ENCODE peak calls at places on chromosomes 12 and 14, in seven cellular contexts. T is transverse colon, J is pancreas, I is activated B cell treated with CpG ODN at 0.5 μM for 24 hours, N is AG10803, S is psoas muscle, M is fibroblast of pulmonary artery. Y is an unnamed sample.

GRCh38 chr12:41365653-41366131 is 177.6 kb downstream of the PDZRN4 start:
- DNase-seq in T (no peak), J (no peak), I (no peak), N (no peak), S (no peak), M (no peak), Y (no peak)

GRCh38 chr12:91918431-91918830 is 227.2 kb downstream of the BTG1 start:
- DNase-seq in T (no peak), J (no peak), I (no peak), N (no peak), S (no peak), M (no peak), Y (no peak)

GRCh38 chr12:132079695-132080094 is 64.4 kb downstream of the DDX51 start:
- DNase-seq in T (no peak), J (no peak), I (no peak), N (no peak), S (no peak), M (no peak), Y (no peak)

GRCh38 chr12:14238224-14238792 is 127.2 kb upstream of the ATF7IP start:
- DNase-seq in T (no peak), J (no peak), I (no peak), N (peak; percentile 44), S (no peak), M (peak; percentile 67), Y (no peak)

GRCh38 chr12:32920506-32921085 is 24.0 kb upstream of the PKP2 start:
- DNase-seq in T (no peak), J (no peak), I (no peak), N (no peak), S (no peak), M (peak; percentile 28), Y (no peak)

GRCh38 chr14:56092761-56093160 is 25.4 kb upstream of the PELI2 start:
- DNase-seq in T (no peak), J (no peak), I (no peak), N (no peak), S (no peak), M (peak; percentile 77), Y (no peak)

GRCh38 chr14:51079489-51079888 is 15.4 kb downstream of the TRIM9 start:
- DNase-seq in T (peak; percentile 47), J (no peak), I (no peak), N (peak; percentile 9), S (no peak), M (no peak), Y (no peak)

GRCh38 chr12:89392401-89392800 is 40.1 kb upstream of the DUSP6 start:
- DNase-seq in T (no peak), J (no peak), I (no peak), N (no peak), S (no peak), M (no peak), Y (no peak)

GRCh38 chr12:72289633-72290032 is 17.5 kb downstream of the TRHDE start:
- DNase-seq in T (no peak), J (no peak), I (no peak), N (no peak), S (no peak), M (no peak), Y (no peak)

GRCh38 chr12:80648866-80649265 is 58.6 kb upstream of the MYF6 start:
- DNase-seq in T (no peak), J (no peak), I (no peak), N (peak; percentile 68), S (no peak), M (peak; percentile 36), Y (no peak)

GRCh38 chr12:124694250-124694649 is 126.8 kb upstream of the NCOR2 start:
- DNase-seq in T (no peak), J (no peak), I (no peak), N (no peak), S (no peak), M (no peak), Y (no peak)

GRCh38 chr12:3994500-3994899 is 121.3 kb upstream of the PARP11 start:
- DNase-seq in T (no peak), J (no peak), I (no peak), N (no peak), S (no peak), M (no peak), Y (no peak)

GRCh38 chr12:108729612-108730336 is 1.5 kb downstream of the CORO1C start:
- DNase-seq in T (no peak), J (no peak), I (no peak), N (peak; percentile 41), S (no peak), M (peak; percentile 56), Y (no peak)

GRCh38 chr12:113436586-113436985 is 14.4 kb downstream of the SDSL start:
- DNase-seq in T (no peak), J (no peak), I (no peak), N (no peak), S (no peak), M (no peak), Y (no peak)

GRCh38 chr12:113436993-113437728 is 15.0 kb downstream of the SDSL start:
- DNase-seq in T (no peak), J (no peak), I (no peak), N (no peak), S (no peak), M (no peak), Y (no peak)

GRCh38 chr12:113435367-113435766 is 13.2 kb downstream of the SDSL start:
- DNase-seq in T (no peak), J (no peak), I (no peak), N (no peak), S (no peak), M (no peak), Y (no peak)

GRCh38 chr12:113428482-113428881 is 6.3 kb downstream of the SDSL start:
- DNase-seq in T (no peak), J (no peak), I (no peak), N (no peak), S (no peak), M (no peak), Y (no peak)

GRCh38 chr12:113432976-113433375 is 10.8 kb downstream of the SDSL start:
- DNase-seq in T (no peak), J (no peak), I (no peak), N (no peak), S (no peak), M (no peak), Y (no peak)
- TF ChIP-seq CTCF in T (no peak), J (no peak), I (no peak), N (no peak), S (no peak), M (no peak), Y (no peak)

GRCh38 chr14:79543348-79543747 is 668.0 kb downstream of the DIO2 start:
- DNase-seq in T (no peak), J (no peak), I (no peak), N (no peak), S (no peak), M (no peak), Y (no peak)

GRCh38 chr14:79544671-79545070 is 666.6 kb downstream of the DIO2 start:
- DNase-seq in T (no peak), J (no peak), I (no peak), N (peak; percentile 59), S (no peak), M (peak; percentile 45), Y (no peak)

GRCh38 chr14:79542121-79542520 is 669.2 kb downstream of the DIO2 start:
- DNase-seq in T (no peak), J (no peak), I (no peak), N (no peak), S (no peak), M (peak; percentile 40), Y (no peak)

GRCh38 chr14:79540394-79540793 is 670.9 kb downstream of the DIO2 start:
- DNase-seq in T (no peak), J (no peak), I (no peak), N (no peak), S (no peak), M (no peak), Y (no peak)

DNA sequence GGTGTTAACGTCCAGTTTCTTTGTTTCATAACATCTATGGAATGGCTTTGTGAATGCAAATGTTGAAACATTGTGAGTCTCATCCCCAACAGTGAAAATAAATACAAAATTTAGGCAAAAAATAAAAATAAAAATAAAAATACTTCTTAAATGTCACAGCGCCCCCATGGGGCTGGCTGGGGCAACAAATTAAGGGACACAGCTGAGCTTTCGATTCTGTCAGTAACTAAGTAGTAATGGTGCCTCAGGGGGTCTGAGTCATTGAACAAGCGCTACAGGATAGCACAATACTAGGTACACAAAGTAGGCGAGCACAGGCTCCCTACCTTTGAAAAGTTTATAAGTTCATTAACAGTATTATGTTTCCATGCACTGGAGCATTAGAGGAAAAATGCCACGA is 667.3 kb downstream of the DIO2 start:
- DNase-seq in T (no peak), J (no peak), I (no peak), N (no peak), S (no peak), M (peak; percentile 59), Y (no peak)
- TF ChIP-seq CTCF in T (peak; percentile 20), J (no peak), I (no peak), N (peak; percentile 12), S (no peak), M (peak; percentile 66), Y (peak; percentile 71)

DNA sequence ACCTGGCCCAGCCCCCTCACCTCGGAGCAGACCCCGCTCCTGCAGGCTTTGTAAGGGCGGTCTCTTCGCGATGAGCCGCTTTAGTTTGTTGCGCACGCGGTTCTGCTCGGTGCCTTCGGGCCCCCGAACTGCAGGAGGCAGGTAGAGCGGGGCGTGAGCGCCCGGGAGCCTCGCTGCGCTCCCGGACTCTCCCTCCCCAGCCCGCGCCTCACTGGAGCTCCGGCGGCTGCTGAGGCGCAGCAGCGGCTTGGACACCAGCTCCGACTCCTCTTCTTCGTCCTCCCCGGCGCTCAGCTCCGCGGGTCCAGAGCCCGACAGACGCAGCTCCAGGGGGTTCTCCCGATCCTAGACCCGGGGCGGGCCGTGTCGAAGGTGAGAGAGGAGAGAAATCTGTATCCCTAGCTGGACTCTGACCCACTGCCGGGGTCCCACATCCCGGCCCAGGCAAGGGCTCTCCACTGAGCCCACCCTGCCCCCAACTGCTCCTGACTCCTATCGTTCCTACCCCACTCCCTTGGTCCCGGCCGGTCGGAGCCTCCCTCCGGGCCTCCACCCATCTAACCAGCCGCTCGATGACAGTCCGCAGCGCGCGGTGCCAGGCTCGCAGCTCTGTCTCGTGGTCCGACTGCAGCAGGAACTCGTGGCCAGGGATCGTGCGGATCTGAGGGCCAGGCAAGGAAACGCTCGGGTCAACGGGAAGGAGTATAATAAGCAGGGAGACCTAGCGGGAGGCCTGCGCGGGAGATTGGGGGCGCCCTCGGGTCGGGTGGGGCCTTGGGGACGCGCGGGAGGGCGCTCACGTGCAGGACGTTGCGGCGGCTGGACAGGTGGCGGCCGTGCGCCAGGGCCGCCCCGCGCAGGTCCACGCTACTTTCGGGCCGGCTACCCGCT is 4.2 kb downstream of the ARHGAP9 start:
- DNase-seq in T (no peak), J (no peak), I (no peak), N (peak; percentile 28), S (no peak), M (no peak), Y (no peak)
- TF ChIP-seq CTCF in T (no peak), J (no peak), I (no peak), N (no peak), S (no peak), M (no peak), Y (no peak)

DNA sequence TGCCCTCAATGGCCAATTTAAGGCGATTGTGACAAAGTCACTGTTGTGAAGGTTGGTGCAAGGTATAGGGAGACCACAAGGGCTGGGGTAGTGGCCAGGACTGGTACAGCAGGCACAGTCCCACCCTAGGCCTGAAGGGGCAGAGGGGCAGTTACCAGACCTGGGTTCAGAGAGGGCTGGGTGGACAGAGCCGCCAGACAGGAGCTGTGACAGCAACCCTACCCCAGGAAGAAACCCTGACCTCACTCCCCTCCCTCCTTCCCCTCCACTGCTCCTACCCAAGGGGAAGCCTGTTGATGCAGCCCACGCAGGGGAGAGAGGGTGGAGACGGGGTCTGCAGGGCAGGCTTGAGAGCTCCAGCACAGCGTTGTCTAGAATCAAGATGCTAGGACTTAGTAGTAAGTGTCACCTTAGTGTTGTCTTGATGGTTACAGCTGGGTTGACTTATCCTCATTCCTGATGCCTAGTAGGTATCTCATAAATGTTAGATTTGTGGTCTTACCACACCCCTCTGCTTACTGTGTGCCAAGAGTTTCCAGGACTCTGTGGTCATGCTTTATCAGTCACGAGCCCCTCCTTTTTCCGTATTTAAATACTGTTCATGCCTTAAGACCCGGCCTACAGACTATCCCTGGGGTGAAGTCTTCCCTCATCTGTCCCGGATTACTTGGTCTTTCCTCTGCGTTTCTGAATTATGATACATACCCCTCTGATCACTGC is 14.4 kb downstream of the EML1 start:
- DNase-seq in T (no peak), J (no peak), I (no peak), N (peak; percentile 70), S (no peak), M (peak; percentile 53), Y (no peak)
- TF ChIP-seq CTCF in T (no peak), J (no peak), I (no peak), N (peak; percentile 24), S (no peak), M (peak; percentile 3), Y (no peak)

Y was measured in neural crest cell.